ENCODE peak calls at places on chromosome 6, in six cellular contexts. One of them, this sample, is unnamed.

GRCh38 chr6:87155920-87156600 is 695 bp downstream of the ZNF292 start:
- DNase-seq in stimulated activated CD4-positive, alpha-beta T cell treated with anti-CD3 and anti-CD28 coated beads, Interleukin-15, amount 100 ng/mL, for 1 hour: peak
- DNase-seq in stimulated activated CD8-positive, alpha-beta memory T cell treated with anti-CD3 and anti-CD28 coated beads, Interleukin-15, amount 100 ng/mL, for 4 hours: peak
- DNase-seq in lower leg skin: peak
- DNase-seq in left colon: peak
- DNase-seq in COR-L47: peak
- DNase-seq in this sample: peak

GRCh38 chr6:37551002-37551401 is 51.3 kb upstream of the CCDC167 start:
- DNase-seq in stimulated activated CD4-positive, alpha-beta T cell treated with anti-CD3 and anti-CD28 coated beads, Interleukin-15, amount 100 ng/mL, for 1 hour: no peak
- DNase-seq in stimulated activated CD8-positive, alpha-beta memory T cell treated with anti-CD3 and anti-CD28 coated beads, Interleukin-15, amount 100 ng/mL, for 4 hours: no peak
- DNase-seq in lower leg skin: no peak
- DNase-seq in left colon: no peak
- DNase-seq in COR-L47: no peak
- DNase-seq in this sample: no peak

GRCh38 chr6:52420668-52421358 is 671 bp downstream of the EFHC1 start:
- DNase-seq in stimulated activated CD4-positive, alpha-beta T cell treated with anti-CD3 and anti-CD28 coated beads, Interleukin-15, amount 100 ng/mL, for 1 hour: no peak
- DNase-seq in stimulated activated CD8-positive, alpha-beta memory T cell treated with anti-CD3 and anti-CD28 coated beads, Interleukin-15, amount 100 ng/mL, for 4 hours: no peak
- DNase-seq in lower leg skin: no peak
- DNase-seq in left colon: peak
- DNase-seq in COR-L47: peak
- DNase-seq in this sample: peak

GRCh38 chr6:39841291-39841690 is 49.1 kb downstream of the DAAM2 start:
- DNase-seq in stimulated activated CD4-positive, alpha-beta T cell treated with anti-CD3 and anti-CD28 coated beads, Interleukin-15, amount 100 ng/mL, for 1 hour: no peak
- DNase-seq in stimulated activated CD8-positive, alpha-beta memory T cell treated with anti-CD3 and anti-CD28 coated beads, Interleukin-15, amount 100 ng/mL, for 4 hours: no peak
- DNase-seq in lower leg skin: no peak
- DNase-seq in left colon: no peak
- DNase-seq in COR-L47: no peak
- DNase-seq in this sample: no peak

GRCh38 chr6:5125152-5126006 is 40.2 kb downstream of the PPP1R3G start:
- DNase-seq in stimulated activated CD4-positive, alpha-beta T cell treated with anti-CD3 and anti-CD28 coated beads, Interleukin-15, amount 100 ng/mL, for 1 hour: no peak
- DNase-seq in stimulated activated CD8-positive, alpha-beta memory T cell treated with anti-CD3 and anti-CD28 coated beads, Interleukin-15, amount 100 ng/mL, for 4 hours: no peak
- DNase-seq in lower leg skin: peak
- DNase-seq in left colon: no peak
- DNase-seq in COR-L47: no peak
- DNase-seq in this sample: no peak

GRCh38 chr6:22447191-22447590 is 122.2 kb upstream of the HDGFL1 start:
- DNase-seq in stimulated activated CD4-positive, alpha-beta T cell treated with anti-CD3 and anti-CD28 coated beads, Interleukin-15, amount 100 ng/mL, for 1 hour: no peak
- DNase-seq in stimulated activated CD8-positive, alpha-beta memory T cell treated with anti-CD3 and anti-CD28 coated beads, Interleukin-15, amount 100 ng/mL, for 4 hours: no peak
- DNase-seq in lower leg skin: no peak
- DNase-seq in left colon: no peak
- DNase-seq in COR-L47: no peak
- DNase-seq in this sample: peak

GRCh38 chr6:31083742-31084354 is 28.5 kb downstream of the C6orf15 start:
- DNase-seq in stimulated activated CD4-positive, alpha-beta T cell treated with anti-CD3 and anti-CD28 coated beads, Interleukin-15, amount 100 ng/mL, for 1 hour: peak
- DNase-seq in stimulated activated CD8-positive, alpha-beta memory T cell treated with anti-CD3 and anti-CD28 coated beads, Interleukin-15, amount 100 ng/mL, for 4 hours: no peak
- DNase-seq in lower leg skin: no peak
- DNase-seq in left colon: peak
- DNase-seq in COR-L47: no peak
- DNase-seq in this sample: no peak

GRCh38 chr6:11700118-11700718 is 78.4 kb downstream of the ADTRP start:
- DNase-seq in stimulated activated CD4-positive, alpha-beta T cell treated with anti-CD3 and anti-CD28 coated beads, Interleukin-15, amount 100 ng/mL, for 1 hour: no peak
- DNase-seq in stimulated activated CD8-positive, alpha-beta memory T cell treated with anti-CD3 and anti-CD28 coated beads, Interleukin-15, amount 100 ng/mL, for 4 hours: no peak
- DNase-seq in lower leg skin: no peak
- DNase-seq in left colon: no peak
- DNase-seq in COR-L47: no peak
- DNase-seq in this sample: peak

GRCh38 chr6:140043357-140043756 is 668.9 kb upstream of the CITED2 start:
- DNase-seq in stimulated activated CD4-positive, alpha-beta T cell treated with anti-CD3 and anti-CD28 coated beads, Interleukin-15, amount 100 ng/mL, for 1 hour: no peak
- DNase-seq in stimulated activated CD8-positive, alpha-beta memory T cell treated with anti-CD3 and anti-CD28 coated beads, Interleukin-15, amount 100 ng/mL, for 4 hours: no peak
- DNase-seq in lower leg skin: no peak
- DNase-seq in left colon: no peak
- DNase-seq in COR-L47: no peak
- DNase-seq in this sample: no peak

This sample was measured in NCI-H1092 treated with DMSO at 0.1 percent for 48 hours.